ENCODE peak calls at places on chromosomes 12 and 14, in eight cellular contexts. P, O, Y, N, R, E, J and V are unnamed samples.

GRCh38 chr12:5964913-5965900 is 20.1 kb upstream of the ANO2 start:
- DNase-seq in J (no peak), E (peak; percentile 61), R (no peak), O (no peak), N (no peak), Y (no peak), P (no peak), V (no peak)

GRCh38 chr12:116918464-116918863 is 7.7 kb downstream of the FBXW8 start:
- DNase-seq in J (no peak), Y (no peak), N (no peak), E (peak; percentile 24), R (no peak), O (no peak), P (no peak), V (no peak)

GRCh38 chr14:20317720-20318119 is 12.0 kb upstream of the TTC5 start:
- DNase-seq in J (no peak), O (no peak), R (no peak), Y (no peak), N (no peak), E (no peak), P (no peak), V (no peak)

GRCh38 chr12:6230321-6231110 is 30.3 kb downstream of the CD9 start:
- DNase-seq in Y (no peak), P (peak; percentile 50), O (no peak), N (no peak), J (no peak), R (peak; percentile 47), E (no peak), V (peak; percentile 84)

GRCh38 chr14:101813833-101814232 is 52.3 kb downstream of the PPP2R5C start:
- DNase-seq in R (no peak), Y (no peak), P (no peak), N (no peak), J (no peak), E (no peak), O (no peak), V (peak; percentile 61)

GRCh38 chr12:52171950-52172512 is 19.8 kb downstream of the KRT80 start:
- DNase-seq in R (peak; percentile 67), N (peak; percentile 66), O (no peak), J (no peak), P (no peak), E (peak; percentile 73), Y (no peak), V (no peak)

GRCh38 chr14:35122696-35123387 is 490 bp downstream of the PRORP start:
- DNase-seq in N (no peak), E (peak; percentile 58), O (no peak), P (peak; percentile 62), R (peak; percentile 41), J (peak; percentile 10), Y (peak; percentile 11), V (peak; percentile 34)

GRCh38 chr14:100586520-100587247 is 533 bp downstream of the BEGAIN start:
- DNase-seq in P (peak; percentile 48), J (peak; percentile 91), N (no peak), O (peak; percentile 67), E (peak; percentile 47), R (peak; percentile 56), Y (no peak), V (no peak)

GRCh38 chr14:64294672-64295413 is 672 bp upstream of the ESR2 start:
- DNase-seq in Y (peak; percentile 67), R (peak; percentile 78), O (peak; percentile 38), E (peak; percentile 93), P (peak; percentile 87), J (peak; percentile 75), N (peak; percentile 90), V (peak; percentile 90)

GRCh38 chr12:57272337-57273151 is 21.6 kb upstream of the STAC3 start:
- DNase-seq in J (peak; percentile 49), E (no peak), Y (no peak), O (no peak), R (no peak), N (no peak), P (no peak), V (no peak)

GRCh38 chr14:99745307-99745951 is 47.8 kb upstream of the EML1 start:
- DNase-seq in P (no peak), O (no peak), R (no peak), E (no peak), N (no peak), J (no peak), Y (no peak), V (no peak)

GRCh38 chr12:39122562-39123204 is 217.3 kb upstream of the CPNE8 start:
- DNase-seq in O (peak; percentile 28), E (peak; percentile 87), Y (no peak), N (peak; percentile 72), J (no peak), P (no peak), R (peak; percentile 48), V (peak; percentile 3)

GRCh38 chr12:75227132-75227531 is 17.5 kb upstream of the KCNC2 start:
- DNase-seq in R (no peak), O (no peak), Y (no peak), E (no peak), P (no peak), J (no peak), N (no peak), V (no peak)

GRCh38 chr14:28767851-28768548 is 1.4 kb downstream of the FOXG1 start:
- DNase-seq in O (no peak), J (no peak), Y (no peak), P (peak; percentile 49), R (no peak), N (peak; percentile 78), E (peak; percentile 94), V (no peak)

GRCh38 chr12:68221497-68221896 is 4.1 kb downstream of the IL26 start:
- DNase-seq in J (no peak), P (no peak), O (no peak), Y (no peak), E (no peak), N (no peak), R (no peak), V (no peak)

GRCh38 chr14:73732006-73732405 is 17.8 kb upstream of the PNMA1 start:
- DNase-seq in Y (no peak), E (no peak), O (no peak), J (no peak), N (no peak), R (no peak), P (no peak), V (no peak)

GRCh38 chr14:69041783-69042182 is 62.7 kb upstream of the ACTN1 start:
- DNase-seq in Y (no peak), R (no peak), P (no peak), E (no peak), J (no peak), N (no peak), O (no peak), V (no peak)

GRCh38 chr14:73727181-73727580 is 13.0 kb upstream of the PNMA1 start:
- DNase-seq in E (no peak), R (no peak), Y (no peak), J (no peak), O (no peak), P (peak; percentile 10), N (no peak), V (no peak)

GRCh38 chr12:43169115-43169681 is 382.8 kb downstream of the ADAMTS20 start:
- DNase-seq in N (no peak), O (no peak), P (no peak), Y (no peak), R (peak; percentile 33), J (no peak), E (no peak), V (no peak)
- TF ChIP-seq EZH2phosphoT487 in N (no peak), O (no peak), P (no peak), Y (no peak), R (no peak), J (no peak), E (no peak), V (no peak)

GRCh38 chr12:104865080-104865479 is 93.0 kb downstream of the SLC41A2 start:
- DNase-seq in J (no peak), N (no peak), P (no peak), O (no peak), Y (no peak), E (no peak), R (no peak), V (peak; percentile 7)

GRCh38 chr12:104864668-104865067 is 93.4 kb downstream of the SLC41A2 start:
- DNase-seq in O (no peak), Y (no peak), R (no peak), E (no peak), J (no peak), P (no peak), N (no peak), V (no peak)

GRCh38 chr12:104863549-104863948 is 94.5 kb downstream of the SLC41A2 start:
- DNase-seq in Y (no peak), E (no peak), R (peak; percentile 66), N (no peak), J (no peak), P (no peak), O (no peak), V (no peak)

GRCh38 chr12:104870797-104871196 is 87.3 kb downstream of the SLC41A2 start:
- DNase-seq in R (no peak), N (no peak), P (no peak), E (peak; percentile 40), O (no peak), Y (no peak), J (no peak), V (no peak)

DNA sequence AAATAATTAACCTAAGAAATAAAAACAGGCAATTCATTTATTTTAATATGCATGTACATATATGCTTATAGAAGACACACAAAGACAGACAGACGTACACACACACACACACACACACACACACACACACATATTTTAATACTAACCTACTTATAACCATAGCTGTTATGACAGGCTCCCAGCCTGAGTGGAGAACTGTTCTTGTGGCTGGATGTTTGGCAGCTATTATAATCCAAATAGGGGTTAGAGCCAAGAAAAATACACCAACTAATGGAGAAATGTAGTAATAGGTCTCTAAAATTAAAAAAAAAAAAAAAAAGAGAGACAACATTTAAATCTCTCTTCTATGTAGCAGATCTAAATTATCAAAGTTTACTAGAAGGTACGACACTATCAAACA is 91.8 kb downstream of the SLC41A2 start:
- DNase-seq in E (no peak), R (no peak), N (no peak), J (no peak), O (no peak), Y (no peak), P (no peak), V (no peak)
- H3K4me1 ChIP-seq in E (no peaks in the 10 kb centered on the region), R (peaks cover 16% of the 10 kb centered on the region), N (no peaks in the 10 kb centered on the region), J (peaks cover 21% of the 10 kb centered on the region), O (no peaks in the 10 kb centered on the region), Y (peaks cover 4% of the 10 kb centered on the region), P (no peaks in the 10 kb centered on the region), V (peaks cover 7% of the 10 kb centered on the region)

DNA sequence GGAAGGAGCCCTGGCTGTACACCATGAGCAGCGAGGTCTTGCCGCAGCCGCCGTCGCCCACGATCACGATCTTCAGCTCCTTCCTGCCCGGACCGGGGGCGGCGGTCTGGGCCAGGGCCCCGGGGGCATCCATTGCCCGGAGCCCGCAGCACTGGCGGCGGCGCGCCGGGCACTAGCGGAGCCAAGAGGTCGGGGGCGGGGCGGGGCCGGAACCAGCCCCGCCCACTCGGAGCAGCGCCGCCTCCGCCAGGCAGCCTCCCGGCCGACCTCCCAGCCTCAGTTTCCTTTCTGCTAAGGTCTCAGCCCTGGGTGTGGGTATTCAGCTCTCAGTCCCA is at the start of gene RHOF:
- DNase-seq in R (peak; percentile 73), J (peak; percentile 83), E (peak; percentile 83), O (no peak), N (peak; percentile 80), Y (peak; percentile 26), P (peak; percentile 86), V (peak; percentile 70)
- TF ChIP-seq CTCF in R (no peak), J (no peak), E (no peak), O (no peak), N (no peak), Y (no peak), P (no peak), V (no peak)

DNA sequence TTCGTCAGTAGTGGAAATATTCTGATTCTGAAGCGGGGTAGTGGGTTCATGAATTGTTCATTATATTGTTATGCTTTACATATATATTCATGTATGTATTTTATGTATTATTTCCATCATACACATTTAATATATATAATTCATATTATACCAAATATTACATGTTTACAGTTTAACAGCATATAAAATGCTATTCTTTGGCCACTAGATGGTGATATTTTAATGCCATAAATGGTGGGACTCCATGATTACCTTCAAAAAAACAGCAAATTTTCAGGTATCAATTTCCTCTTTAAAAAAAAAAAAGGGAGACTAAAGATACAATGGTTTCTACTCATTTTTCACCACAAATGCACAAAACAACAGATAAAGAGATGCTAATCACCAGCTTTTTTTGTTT is 41.0 kb downstream of the BDKRB1 start:
- DNase-seq in E (peak; percentile 44), Y (peak; percentile 12), N (no peak), J (peak; percentile 31), O (no peak), P (no peak), R (peak; percentile 40), V (peak; percentile 54)
- TF ChIP-seq EZH2phosphoT487 in E (no peak), Y (no peak), N (no peak), J (no peak), O (no peak), P (no peak), R (no peak), V (no peak)